ENCODE peak calls at places on chromosomes 4 and X, in six cellular contexts. One of them, this sample, is unnamed.

GRCh38 chr4:73308286-73308685 is 49.7 kb upstream of the ANKRD17 start:
- DNase-seq in dermis microvascular lymphatic vessel endothelial cell: peak
- DNase-seq in esophagus squamous epithelium: no peak
- DNase-seq in SHP77 treated with DMSO at 0.1 percent for 48 hours: peak
- DNase-seq in cardiac muscle cell: peak
- DNase-seq in thoracic aorta: no peak
- DNase-seq in this sample: no peak

GRCh38 chr4:107512549-107512948 is 207.5 kb downstream of the PAPSS1 start:
- DNase-seq in dermis microvascular lymphatic vessel endothelial cell: no peak
- DNase-seq in esophagus squamous epithelium: no peak
- DNase-seq in SHP77 treated with DMSO at 0.1 percent for 48 hours: no peak
- DNase-seq in cardiac muscle cell: no peak
- DNase-seq in thoracic aorta: no peak
- DNase-seq in this sample: no peak

GRCh38 chrX:40845331-40845911 is 110.1 kb upstream of the MED14 start:
- DNase-seq in dermis microvascular lymphatic vessel endothelial cell: peak
- DNase-seq in esophagus squamous epithelium: no peak
- DNase-seq in SHP77 treated with DMSO at 0.1 percent for 48 hours: no peak
- DNase-seq in cardiac muscle cell: peak
- DNase-seq in thoracic aorta: no peak
- DNase-seq in this sample: no peak

GRCh38 chrX:11543249-11543648 is 122.5 kb downstream of the ARHGAP6 start:
- DNase-seq in dermis microvascular lymphatic vessel endothelial cell: no peak
- DNase-seq in esophagus squamous epithelium: no peak
- DNase-seq in SHP77 treated with DMSO at 0.1 percent for 48 hours: no peak
- DNase-seq in cardiac muscle cell: no peak
- DNase-seq in thoracic aorta: no peak
- DNase-seq in this sample: no peak

GRCh38 chr4:84319124-84319523 is 180.0 kb downstream of the NKX6-1 start:
- DNase-seq in dermis microvascular lymphatic vessel endothelial cell: no peak
- DNase-seq in esophagus squamous epithelium: no peak
- DNase-seq in SHP77 treated with DMSO at 0.1 percent for 48 hours: no peak
- DNase-seq in cardiac muscle cell: peak
- DNase-seq in thoracic aorta: no peak
- DNase-seq in this sample: no peak

GRCh38 chrX:63679432-63679831 is 105.6 kb downstream of the ARHGEF9 start:
- DNase-seq in dermis microvascular lymphatic vessel endothelial cell: no peak
- DNase-seq in esophagus squamous epithelium: no peak
- DNase-seq in SHP77 treated with DMSO at 0.1 percent for 48 hours: no peak
- DNase-seq in cardiac muscle cell: no peak
- DNase-seq in thoracic aorta: no peak
- DNase-seq in this sample: no peak

GRCh38 chr4:16102356-16102755 is 18.5 kb upstream of the PROM1 start:
- DNase-seq in dermis microvascular lymphatic vessel endothelial cell: no peak
- DNase-seq in esophagus squamous epithelium: no peak
- DNase-seq in SHP77 treated with DMSO at 0.1 percent for 48 hours: no peak
- DNase-seq in cardiac muscle cell: no peak
- DNase-seq in thoracic aorta: no peak
- DNase-seq in this sample: no peak

GRCh38 chr4:147741190-147741788 is 9.4 kb downstream of the ARHGAP10 start:
- DNase-seq in dermis microvascular lymphatic vessel endothelial cell: no peak
- DNase-seq in esophagus squamous epithelium: no peak
- DNase-seq in SHP77 treated with DMSO at 0.1 percent for 48 hours: no peak
- DNase-seq in cardiac muscle cell: peak
- DNase-seq in thoracic aorta: no peak
- DNase-seq in this sample: no peak

GRCh38 chrX:107714196-107714811 is 61.3 kb downstream of the TSC22D3 start:
- DNase-seq in dermis microvascular lymphatic vessel endothelial cell: no peak
- DNase-seq in esophagus squamous epithelium: no peak
- DNase-seq in SHP77 treated with DMSO at 0.1 percent for 48 hours: no peak
- DNase-seq in cardiac muscle cell: peak
- DNase-seq in thoracic aorta: no peak
- DNase-seq in this sample: no peak

GRCh38 chr4:37568494-37568893 is 117.7 kb downstream of the RELL1 start:
- DNase-seq in dermis microvascular lymphatic vessel endothelial cell: no peak
- DNase-seq in esophagus squamous epithelium: no peak
- DNase-seq in SHP77 treated with DMSO at 0.1 percent for 48 hours: no peak
- DNase-seq in cardiac muscle cell: no peak
- DNase-seq in thoracic aorta: no peak
- DNase-seq in this sample: no peak

GRCh38 chr4:143389543-143390195 is 53.0 kb downstream of the GAB1 start:
- DNase-seq in dermis microvascular lymphatic vessel endothelial cell: no peak
- DNase-seq in esophagus squamous epithelium: no peak
- DNase-seq in SHP77 treated with DMSO at 0.1 percent for 48 hours: no peak
- DNase-seq in cardiac muscle cell: no peak
- DNase-seq in thoracic aorta: no peak
- DNase-seq in this sample: no peak

GRCh38 chr4:109078724-109079123 is 223.7 kb downstream of the COL25A1 start:
- DNase-seq in dermis microvascular lymphatic vessel endothelial cell: peak
- DNase-seq in esophagus squamous epithelium: no peak
- DNase-seq in SHP77 treated with DMSO at 0.1 percent for 48 hours: no peak
- DNase-seq in cardiac muscle cell: peak
- DNase-seq in thoracic aorta: no peak
- DNase-seq in this sample: no peak

GRCh38 chrX:77936299-77936698 is 25.8 kb downstream of the ATP7A start:
- DNase-seq in dermis microvascular lymphatic vessel endothelial cell: no peak
- DNase-seq in esophagus squamous epithelium: no peak
- DNase-seq in SHP77 treated with DMSO at 0.1 percent for 48 hours: no peak
- DNase-seq in cardiac muscle cell: no peak
- DNase-seq in thoracic aorta: no peak
- DNase-seq in this sample: no peak

GRCh38 chr4:173076903-173077629 is 91.5 kb upstream of the GALNT7 start:
- DNase-seq in dermis microvascular lymphatic vessel endothelial cell: no peak
- DNase-seq in esophagus squamous epithelium: no peak
- DNase-seq in SHP77 treated with DMSO at 0.1 percent for 48 hours: no peak
- DNase-seq in cardiac muscle cell: no peak
- DNase-seq in thoracic aorta: no peak
- DNase-seq in this sample: no peak

GRCh38 chr4:77819409-77819835 is 254 bp upstream of the CNOT6L start:
- DNase-seq in dermis microvascular lymphatic vessel endothelial cell: no peak
- DNase-seq in esophagus squamous epithelium: no peak
- DNase-seq in SHP77 treated with DMSO at 0.1 percent for 48 hours: no peak
- DNase-seq in cardiac muscle cell: peak
- DNase-seq in thoracic aorta: no peak
- DNase-seq in this sample: no peak

GRCh38 chrX:32873786-32874185 is 337.6 kb downstream of the DMD start:
- DNase-seq in dermis microvascular lymphatic vessel endothelial cell: no peak
- DNase-seq in esophagus squamous epithelium: no peak
- DNase-seq in SHP77 treated with DMSO at 0.1 percent for 48 hours: no peak
- DNase-seq in cardiac muscle cell: no peak
- DNase-seq in thoracic aorta: no peak
- DNase-seq in this sample: no peak

GRCh38 chrX:1242901-1243402 is 25.7 kb upstream of the CSF2RA start:
- DNase-seq in dermis microvascular lymphatic vessel endothelial cell: no peak
- DNase-seq in esophagus squamous epithelium: no peak
- DNase-seq in SHP77 treated with DMSO at 0.1 percent for 48 hours: no peak
- DNase-seq in cardiac muscle cell: no peak
- DNase-seq in thoracic aorta: no peak
- DNase-seq in this sample: no peak

GRCh38 chrX:56766554-56767412 is 37.7 kb downstream of the NBDY start:
- DNase-seq in dermis microvascular lymphatic vessel endothelial cell: no peak
- DNase-seq in esophagus squamous epithelium: no peak
- DNase-seq in SHP77 treated with DMSO at 0.1 percent for 48 hours: no peak
- DNase-seq in cardiac muscle cell: peak
- DNase-seq in thoracic aorta: no peak
- DNase-seq in this sample: no peak

GRCh38 chrX:1305411-1305810 is 31.2 kb upstream of the IL3RA start:
- DNase-seq in dermis microvascular lymphatic vessel endothelial cell: no peak
- DNase-seq in esophagus squamous epithelium: no peak
- DNase-seq in SHP77 treated with DMSO at 0.1 percent for 48 hours: no peak
- DNase-seq in cardiac muscle cell: no peak
- DNase-seq in thoracic aorta: no peak
- DNase-seq in this sample: no peak

GRCh38 chr4:108443585-108443984 is 176.8 kb upstream of the RPL34 start:
- DNase-seq in dermis microvascular lymphatic vessel endothelial cell: no peak
- DNase-seq in esophagus squamous epithelium: no peak
- DNase-seq in SHP77 treated with DMSO at 0.1 percent for 48 hours: no peak
- DNase-seq in cardiac muscle cell: no peak
- DNase-seq in thoracic aorta: no peak
- DNase-seq in this sample: no peak

GRCh38 chrX:45669715-45670360 is 469.2 kb upstream of the DIPK2B start:
- DNase-seq in dermis microvascular lymphatic vessel endothelial cell: no peak
- DNase-seq in esophagus squamous epithelium: no peak
- DNase-seq in SHP77 treated with DMSO at 0.1 percent for 48 hours: no peak
- DNase-seq in cardiac muscle cell: peak
- DNase-seq in thoracic aorta: no peak
- DNase-seq in this sample: no peak

GRCh38 chrX:26649534-26649933 is 433.6 kb downstream of the MAGEB5 start:
- DNase-seq in dermis microvascular lymphatic vessel endothelial cell: peak
- DNase-seq in esophagus squamous epithelium: no peak
- DNase-seq in SHP77 treated with DMSO at 0.1 percent for 48 hours: no peak
- DNase-seq in cardiac muscle cell: peak
- DNase-seq in thoracic aorta: no peak
- DNase-seq in this sample: no peak

GRCh38 chr4:68963389-68963788 is 11.8 kb upstream of the UGT2A3 start:
- DNase-seq in dermis microvascular lymphatic vessel endothelial cell: no peak
- DNase-seq in esophagus squamous epithelium: no peak
- DNase-seq in SHP77 treated with DMSO at 0.1 percent for 48 hours: no peak
- DNase-seq in cardiac muscle cell: no peak
- DNase-seq in thoracic aorta: no peak
- DNase-seq in this sample: no peak

GRCh38 chrX:13638826-13639225 is 14.1 kb upstream of the TCEANC start:
- DNase-seq in dermis microvascular lymphatic vessel endothelial cell: no peak
- DNase-seq in esophagus squamous epithelium: no peak
- DNase-seq in SHP77 treated with DMSO at 0.1 percent for 48 hours: no peak
- DNase-seq in cardiac muscle cell: no peak
- DNase-seq in thoracic aorta: no peak
- DNase-seq in this sample: no peak

GRCh38 chrX:23286731-23287130 is 47.9 kb upstream of the PTCHD1 start:
- DNase-seq in dermis microvascular lymphatic vessel endothelial cell: no peak
- DNase-seq in esophagus squamous epithelium: no peak
- DNase-seq in SHP77 treated with DMSO at 0.1 percent for 48 hours: no peak
- DNase-seq in cardiac muscle cell: no peak
- DNase-seq in thoracic aorta: no peak
- DNase-seq in this sample: no peak

GRCh38 chrX:134604701-134605271 is 53.5 kb downstream of the PLAC1 start:
- DNase-seq in dermis microvascular lymphatic vessel endothelial cell: peak
- DNase-seq in esophagus squamous epithelium: no peak
- DNase-seq in SHP77 treated with DMSO at 0.1 percent for 48 hours: peak
- DNase-seq in cardiac muscle cell: peak
- DNase-seq in thoracic aorta: no peak
- DNase-seq in this sample: no peak

GRCh38 chr4:145340071-145340695 is 141.5 kb upstream of the SMAD1 start:
- DNase-seq in dermis microvascular lymphatic vessel endothelial cell: no peak
- DNase-seq in esophagus squamous epithelium: no peak
- DNase-seq in SHP77 treated with DMSO at 0.1 percent for 48 hours: no peak
- DNase-seq in cardiac muscle cell: no peak
- DNase-seq in thoracic aorta: no peak
- DNase-seq in this sample: no peak